ENCODE peak calls at places on chromosomes 4 and X, in ten cellular contexts. N is GM12864, X is sigmoid colon, G is stomach, S is body of pancreas, O is dorsolateral prefrontal cortex, T is left ventricle myocardium inferior, Q is gastrocnemius medialis, B is endodermal cell, P is Caco-2. D is an unnamed sample.

GRCh38 chrX:101230636-101231035 is 11.1 kb downstream of the DRP2 start:
- DNase-seq in N (no peak), X (no peak), G (no peak), S (no peak), O (no peak), T (no peak), Q (no peak), B (no peak), P (no peak), D (no peak)

GRCh38 chr4:182065255-182065654 is 177.9 kb upstream of the TENM3 start:
- DNase-seq in N (no peak), X (no peak), G (no peak), S (no peak), O (no peak), T (no peak), Q (no peak), B (peak), P (no peak), D (no peak)

GRCh38 chr4:38723114-38723513 is 59.1 kb downstream of the KLF3 start:
- DNase-seq in N (no peak), X (no peak), G (no peak), S (no peak), O (no peak), T (no peak), Q (no peak), B (no peak), P (no peak), D (no peak)

GRCh38 chrX:111039606-111040005 is 56.4 kb upstream of the PAK3 start:
- DNase-seq in N (no peak), X (no peak), G (no peak), S (no peak), O (no peak), T (no peak), Q (no peak), B (peak), P (no peak), D (no peak)

GRCh38 chr4:88225216-88226107 is 58.9 kb downstream of the PPM1K start:
- DNase-seq in N (no peak), X (no peak), G (no peak), S (no peak), O (no peak), T (no peak), Q (no peak), B (no peak), P (no peak), D (no peak)

GRCh38 chr4:183391204-183391603 is 53.2 kb upstream of the CDKN2AIP start:
- DNase-seq in N (no peak), X (no peak), G (no peak), S (no peak), O (no peak), T (no peak), Q (no peak), B (peak), P (no peak), D (no peak)

GRCh38 chr4:104451573-104451972 is 43.1 kb downstream of the CXXC4 start:
- DNase-seq in N (no peak), X (no peak), G (no peak), S (peak), O (no peak), T (no peak), Q (no peak), B (no peak), P (no peak), D (peak)

GRCh38 chr4:43776371-43776770 is 672.2 kb downstream of the KCTD8 start:
- DNase-seq in N (no peak), X (no peak), G (no peak), S (no peak), O (no peak), T (no peak), Q (no peak), B (no peak), P (no peak), D (no peak)

GRCh38 chrX:9538544-9539045 is 73.7 kb downstream of the TBL1X start:
- DNase-seq in N (no peak), X (no peak), G (no peak), S (peak), O (no peak), T (no peak), Q (no peak), B (peak), P (peak), D (no peak)

GRCh38 chrX:133859860-133860259 is 125.5 kb downstream of the GPC3 start:
- DNase-seq in N (no peak), X (no peak), G (no peak), S (no peak), O (no peak), T (no peak), Q (peak), B (no peak), P (no peak), D (peak)

GRCh38 chrX:47574096-47574553 is 8.1 kb upstream of the TIMP1 start:
- DNase-seq in N (no peak), X (no peak), G (no peak), S (no peak), O (no peak), T (no peak), Q (no peak), B (no peak), P (no peak), D (no peak)

GRCh38 chr4:156830356-156830755 is 141.2 kb downstream of the PDGFC start:
- DNase-seq in N (no peak), X (no peak), G (no peak), S (no peak), O (no peak), T (no peak), Q (no peak), B (no peak), P (no peak), D (no peak)

GRCh38 chr4:174753031-174753430 is 76.0 kb downstream of the GLRA3 start:
- DNase-seq in N (no peak), X (no peak), G (no peak), S (no peak), O (no peak), T (no peak), Q (no peak), B (no peak), P (no peak), D (no peak)

GRCh38 chr4:5701971-5702370 is 6.4 kb downstream of the EVC2 start:
- DNase-seq in N (no peak), X (peak), G (no peak), S (no peak), O (no peak), T (no peak), Q (no peak), B (no peak), P (no peak), D (no peak)

GRCh38 chrX:139826065-139827044 is 106.5 kb downstream of the ATP11C start:
- DNase-seq in N (no peak), X (no peak), G (no peak), S (no peak), O (no peak), T (no peak), Q (no peak), B (no peak), P (no peak), D (peak)

GRCh38 chr4:186952709-186953108 is 229.1 kb upstream of the FAT1 start:
- DNase-seq in N (no peak), X (no peak), G (no peak), S (no peak), O (no peak), T (no peak), Q (no peak), B (no peak), P (no peak), D (no peak)

GRCh38 chrX:16113978-16114554 is 9.3 kb upstream of the GRPR start:
- DNase-seq in N (no peak), X (no peak), G (no peak), S (no peak), O (no peak), T (no peak), Q (no peak), B (no peak), P (no peak), D (no peak)

GRCh38 chrX:8981742-8982141 is 52.2 kb downstream of the FAM9B start:
- DNase-seq in N (no peak), X (no peak), G (no peak), S (no peak), O (no peak), T (no peak), Q (no peak), B (no peak), P (no peak), D (no peak)

GRCh38 chr4:41361831-41362646 is 105.3 kb downstream of the UCHL1 start:
- DNase-seq in N (no peak), X (no peak), G (no peak), S (no peak), O (no peak), T (no peak), Q (no peak), B (no peak), P (no peak), D (no peak)

GRCh38 chr4:120683902-120684540 is 238.5 kb downstream of the PRDM5 start:
- DNase-seq in N (no peak), X (no peak), G (no peak), S (no peak), O (no peak), T (no peak), Q (no peak), B (no peak), P (no peak), D (no peak)

GRCh38 chr4:97656034-97656720 is 487.1 kb downstream of the STPG2 start:
- DNase-seq in N (no peak), X (no peak), G (no peak), S (no peak), O (no peak), T (no peak), Q (peak), B (no peak), P (no peak), D (peak)

GRCh38 chr4:154743683-154744340 is at the start of gene LRAT:
- DNase-seq in N (no peak), X (peak), G (peak), S (peak), O (no peak), T (peak), Q (no peak), B (peak), P (peak), D (no peak)

GRCh38 chr4:70544279-70544870 is 26.0 kb downstream of the AMTN start:
- DNase-seq in N (no peak), X (no peak), G (no peak), S (no peak), O (no peak), T (no peak), Q (no peak), B (peak), P (no peak), D (no peak)

GRCh38 chr4:81485310-81485980 is 13.7 kb upstream of the RASGEF1B start:
- DNase-seq in N (no peak), X (no peak), G (no peak), S (no peak), O (no peak), T (no peak), Q (no peak), B (no peak), P (no peak), D (no peak)

GRCh38 chr4:113024373-113024772 is 25.1 kb upstream of the ANK2 start:
- DNase-seq in N (no peak), X (no peak), G (no peak), S (no peak), O (no peak), T (no peak), Q (no peak), B (no peak), P (no peak), D (no peak)

GRCh38 chr4:13829457-13829856 is 201.9 kb upstream of the BOD1L1 start:
- DNase-seq in N (no peak), X (no peak), G (no peak), S (no peak), O (no peak), T (no peak), Q (no peak), B (no peak), P (no peak), D (no peak)

GRCh38 chr4:121360496-121360895 is 20.3 kb downstream of the QRFPR start:
- DNase-seq in N (no peak), X (no peak), G (no peak), S (no peak), O (no peak), T (no peak), Q (no peak), B (no peak), P (no peak), D (no peak)

GRCh38 chr4:88158038-88158359 is 440 bp downstream of the ABCG2 start:
- DNase-seq in N (no peak), X (no peak), G (no peak), S (no peak), O (no peak), T (no peak), Q (no peak), B (no peak), P (no peak), D (no peak)

GRCh38 chrX:51893931-51894696 is 691 bp downstream of the MAGED1 start:
- DNase-seq in N (no peak), X (peak), G (no peak), S (peak), O (no peak), T (no peak), Q (no peak), B (peak), P (no peak), D (no peak)

GRCh38 chrX:153952373-153953026 is 8.1 kb upstream of the RENBP start:
- DNase-seq in N (no peak), X (no peak), G (no peak), S (no peak), O (no peak), T (no peak), Q (no peak), B (no peak), P (no peak), D (no peak)

GRCh38 chrX:153951683-153952372 is 7.4 kb upstream of the RENBP start:
- DNase-seq in N (no peak), X (no peak), G (no peak), S (no peak), O (no peak), T (no peak), Q (no peak), B (no peak), P (no peak), D (no peak)

GRCh38 chrX:153954618-153955450 is 10.4 kb upstream of the RENBP start:
- DNase-seq in N (no peak), X (no peak), G (no peak), S (no peak), O (no peak), T (no peak), Q (no peak), B (no peak), P (no peak), D (no peak)

GRCh38 chrX:153953892-153954617 is 9.6 kb upstream of the RENBP start:
- DNase-seq in N (no peak), X (no peak), G (no peak), S (no peak), O (no peak), T (no peak), Q (no peak), B (no peak), P (no peak), D (no peak)

DNA sequence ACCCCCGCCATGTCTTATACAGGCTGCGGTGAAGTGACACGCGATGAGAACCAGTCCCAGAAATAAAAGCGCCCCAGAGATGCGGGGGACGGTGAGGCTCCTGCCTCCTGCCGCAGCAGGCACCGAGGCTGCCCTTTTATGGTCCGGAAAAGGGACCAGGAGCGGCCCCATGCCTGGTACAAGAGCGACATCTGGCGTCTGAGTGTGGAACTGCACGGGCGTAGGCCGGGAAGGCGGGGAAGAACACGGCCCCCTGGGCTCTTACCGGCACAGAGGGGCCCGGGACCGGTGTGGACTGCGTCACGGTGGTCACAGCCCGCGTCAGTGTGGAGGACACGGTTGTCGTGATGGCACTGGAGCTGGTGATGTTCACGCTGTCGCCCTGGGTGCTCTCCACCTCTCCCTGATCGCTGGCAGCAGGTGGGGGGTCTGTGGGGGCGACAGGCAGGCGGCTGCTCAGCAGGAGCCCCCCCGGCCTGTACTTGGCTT is 8.9 kb upstream of the RENBP start:
- DNase-seq in N (no peak), X (peak), G (peak), S (peak), O (peak), T (peak), Q (peak), B (peak), P (peak), D (peak)
- H3K4me3 ChIP-seq in N (no peak), X (peak), G (peak), S (no peak), O (no peak), T (no peak), Q (no peak), B (no peak), P (no peak), D (no peak)

GRCh38 chr4:77651820-77652219 is 46.2 kb downstream of the CXCL13 start:
- DNase-seq in N (no peak), X (no peak), G (no peak), S (no peak), O (no peak), T (no peak), Q (no peak), B (no peak), P (no peak), D (no peak)
- TF ChIP-seq CTCF in N (no peak), X (no peak), G (no peak), S (no peak), O (no peak), T (no peak), Q (no peak), B (no peak), P (no peak), D (no peak)

GRCh38 chrX:153612413-153612812 is 13.5 kb upstream of the CCNQ start:
- DNase-seq in N (no peak), X (no peak), G (no peak), S (no peak), O (peak), T (no peak), Q (no peak), B (no peak), P (no peak), D (no peak)

GRCh38 chrX:153608821-153609220 is 9.9 kb upstream of the CCNQ start:
- DNase-seq in N (no peak), X (no peak), G (no peak), S (no peak), O (no peak), T (no peak), Q (no peak), B (no peak), P (no peak), D (no peak)

GRCh38 chrX:153609917-153610833 is 11.2 kb upstream of the CCNQ start:
- DNase-seq in N (peak), X (peak), G (peak), S (peak), O (peak), T (peak), Q (peak), B (peak), P (peak), D (peak)

GRCh38 chrX:153611298-153612095 is 12.6 kb upstream of the CCNQ start:
- DNase-seq in N (no peak), X (no peak), G (no peak), S (no peak), O (peak), T (no peak), Q (no peak), B (no peak), P (no peak), D (no peak)

DNA sequence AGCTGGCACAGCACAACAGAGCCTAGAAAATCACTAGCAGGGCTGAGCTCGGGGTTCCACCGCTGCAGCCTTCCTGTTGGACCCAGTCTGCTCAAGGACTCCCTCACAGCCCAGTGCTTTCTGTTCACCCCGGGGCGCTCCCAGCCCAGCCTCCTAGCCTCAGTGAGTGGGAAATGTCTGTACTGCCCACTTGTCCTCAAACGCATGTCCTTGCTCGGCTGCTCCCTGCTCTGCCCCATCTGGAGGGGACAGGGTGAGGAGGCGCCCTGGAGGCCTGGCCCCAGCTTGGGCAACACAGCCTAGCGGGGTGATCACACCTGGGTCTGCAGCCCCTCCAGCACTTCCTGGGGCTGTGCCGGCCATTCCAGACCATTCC is 11.9 kb upstream of the CCNQ start:
- DNase-seq in N (no peak), X (no peak), G (no peak), S (no peak), O (no peak), T (no peak), Q (no peak), B (no peak), P (no peak), D (no peak)
- H3K4me3 ChIP-seq in N (no peak), X (peak), G (no peak), S (no peak), O (peak), T (no peak), Q (no peak), B (no peak), P (no peak), D (no peak)

GRCh38 chr4:102543529-102543928 is 42.4 kb downstream of the NFKB1 start:
- DNase-seq in N (no peak), X (no peak), G (no peak), S (no peak), O (no peak), T (no peak), Q (no peak), B (no peak), P (no peak), D (no peak)

GRCh38 chr4:102537280-102537679 is 36.1 kb downstream of the NFKB1 start:
- DNase-seq in N (no peak), X (no peak), G (no peak), S (no peak), O (no peak), T (no peak), Q (no peak), B (no peak), P (no peak), D (no peak)

GRCh38 chr4:102546635-102547034 is 45.5 kb downstream of the NFKB1 start:
- DNase-seq in N (no peak), X (no peak), G (no peak), S (no peak), O (no peak), T (no peak), Q (no peak), B (no peak), P (no peak), D (no peak)

GRCh38 chr4:102543030-102543505 is 41.9 kb downstream of the NFKB1 start:
- DNase-seq in N (peak), X (no peak), G (no peak), S (no peak), O (no peak), T (no peak), Q (no peak), B (no peak), P (no peak), D (no peak)

GRCh38 chr4:102541708-102542107 is 40.5 kb downstream of the NFKB1 start:
- DNase-seq in N (no peak), X (no peak), G (no peak), S (no peak), O (no peak), T (no peak), Q (no peak), B (peak), P (no peak), D (no peak)
- TF ChIP-seq CTCF in N (no peak), X (no peak), G (no peak), S (no peak), O (peak), T (no peak), Q (no peak), B (peak), P (no peak), D (no peak)